ENCODE peak calls at places on chromosomes 1 and 21, in eight cellular contexts. One of them, this sample, is unnamed.

GRCh38 chr1:199995096-199995685 is 32.3 kb upstream of the NR5A2 start:
- DNase-seq in uterus: no peak
- DNase-seq in esophagus squamous epithelium: no peak
- DNase-seq in NB4: no peak
- DNase-seq in left ventricle myocardium inferior: no peak
- DNase-seq in neural progenitor cell: no peak
- DNase-seq in AG09309: no peak
- DNase-seq in GM12865: no peak
- DNase-seq in this sample: no peak

GRCh38 chr1:220825819-220826551 is 39.3 kb downstream of the MTARC1 start:
- DNase-seq in esophagus squamous epithelium: no peak
- DNase-seq in NB4: peak
- DNase-seq in left ventricle myocardium inferior: no peak
- DNase-seq in neural progenitor cell: no peak
- DNase-seq in GM12865: no peak
- DNase-seq in uterus: no peak
- DNase-seq in AG09309: peak
- DNase-seq in this sample: no peak

GRCh38 chr1:10001016-10001665 is 4.1 kb downstream of the RBP7 start:
- DNase-seq in GM12865: no peak
- DNase-seq in AG09309: no peak
- DNase-seq in NB4: no peak
- DNase-seq in neural progenitor cell: no peak
- DNase-seq in uterus: no peak
- DNase-seq in left ventricle myocardium inferior: no peak
- DNase-seq in esophagus squamous epithelium: no peak
- DNase-seq in this sample: no peak

GRCh38 chr21:45598666-45599065 is 44.9 kb upstream of the PCBP3 start:
- DNase-seq in uterus: no peak
- DNase-seq in left ventricle myocardium inferior: no peak
- DNase-seq in GM12865: no peak
- DNase-seq in AG09309: no peak
- DNase-seq in NB4: no peak
- DNase-seq in neural progenitor cell: no peak
- DNase-seq in esophagus squamous epithelium: no peak
- DNase-seq in this sample: no peak

GRCh38 chr1:44500181-44501021 is 95.3 kb downstream of the RNF220 start:
- DNase-seq in GM12865: no peak
- DNase-seq in AG09309: no peak
- DNase-seq in left ventricle myocardium inferior: no peak
- DNase-seq in NB4: no peak
- DNase-seq in esophagus squamous epithelium: no peak
- DNase-seq in uterus: no peak
- DNase-seq in neural progenitor cell: peak
- DNase-seq in this sample: no peak

GRCh38 chr1:156748670-156749428 is 2.6 kb downstream of the HDGF start:
- DNase-seq in AG09309: no peak
- DNase-seq in esophagus squamous epithelium: no peak
- DNase-seq in uterus: peak
- DNase-seq in left ventricle myocardium inferior: peak
- DNase-seq in neural progenitor cell: no peak
- DNase-seq in GM12865: peak
- DNase-seq in NB4: peak
- DNase-seq in this sample: peak

GRCh38 chr1:54813479-54814147 is 12.5 kb upstream of the TTC22 start:
- DNase-seq in NB4: no peak
- DNase-seq in neural progenitor cell: peak
- DNase-seq in AG09309: no peak
- DNase-seq in uterus: no peak
- DNase-seq in esophagus squamous epithelium: no peak
- DNase-seq in GM12865: peak
- DNase-seq in left ventricle myocardium inferior: no peak
- DNase-seq in this sample: no peak

GRCh38 chr1:184075040-184076029 is 23.8 kb downstream of the TSEN15 start:
- DNase-seq in uterus: peak
- DNase-seq in GM12865: peak
- DNase-seq in left ventricle myocardium inferior: no peak
- DNase-seq in neural progenitor cell: peak
- DNase-seq in AG09309: peak
- DNase-seq in esophagus squamous epithelium: no peak
- DNase-seq in NB4: peak
- DNase-seq in this sample: peak

GRCh38 chr1:181737056-181737455 is 253.7 kb downstream of the CACNA1E start:
- DNase-seq in AG09309: no peak
- DNase-seq in esophagus squamous epithelium: no peak
- DNase-seq in GM12865: no peak
- DNase-seq in uterus: no peak
- DNase-seq in neural progenitor cell: peak
- DNase-seq in left ventricle myocardium inferior: no peak
- DNase-seq in NB4: no peak
- DNase-seq in this sample: peak
- TF ChIP-seq CTCF in AG09309: no peak
- TF ChIP-seq CTCF in esophagus squamous epithelium: peak
- TF ChIP-seq CTCF in GM12865: no peak
- TF ChIP-seq CTCF in uterus: no peak
- TF ChIP-seq CTCF in neural progenitor cell: peak
- TF ChIP-seq CTCF in left ventricle myocardium inferior: peak
- TF ChIP-seq CTCF in NB4: no peak
- TF ChIP-seq CTCF in this sample: no peak

GRCh38 chr1:86640161-86640560 is 64.2 kb upstream of the SH3GLB1 start:
- DNase-seq in GM12865: no peak
- DNase-seq in left ventricle myocardium inferior: no peak
- DNase-seq in uterus: no peak
- DNase-seq in esophagus squamous epithelium: no peak
- DNase-seq in NB4: no peak
- DNase-seq in neural progenitor cell: no peak
- DNase-seq in AG09309: no peak
- DNase-seq in this sample: peak
- H3K4me3 ChIP-seq in GM12865: no peak
- H3K4me3 ChIP-seq in left ventricle myocardium inferior: no peak
- H3K4me3 ChIP-seq in uterus: no peak
- H3K4me3 ChIP-seq in esophagus squamous epithelium: no peak
- H3K4me3 ChIP-seq in NB4: no peak
- H3K4me3 ChIP-seq in neural progenitor cell: no peak
- H3K4me3 ChIP-seq in AG09309: no peak
- H3K4me3 ChIP-seq in this sample: no peak

GRCh38 chr21:43190544-43191340 is 21.9 kb downstream of the CRYAA start:
- DNase-seq in esophagus squamous epithelium: no peak
- DNase-seq in uterus: no peak
- DNase-seq in neural progenitor cell: no peak
- DNase-seq in left ventricle myocardium inferior: no peak
- DNase-seq in NB4: no peak
- DNase-seq in GM12865: no peak
- DNase-seq in AG09309: no peak
- DNase-seq in this sample: no peak
- TF ChIP-seq CTCF in esophagus squamous epithelium: no peak
- TF ChIP-seq CTCF in uterus: no peak
- TF ChIP-seq CTCF in neural progenitor cell: no peak
- TF ChIP-seq CTCF in left ventricle myocardium inferior: no peak
- TF ChIP-seq CTCF in NB4: no peak
- TF ChIP-seq CTCF in GM12865: no peak
- TF ChIP-seq CTCF in AG09309: no peak
- TF ChIP-seq CTCF in this sample: no peak

GRCh38 chr1:198678301-198678836 is 39.5 kb downstream of the PTPRC start:
- DNase-seq in neural progenitor cell: peak
- DNase-seq in left ventricle myocardium inferior: no peak
- DNase-seq in GM12865: peak
- DNase-seq in NB4: no peak
- DNase-seq in esophagus squamous epithelium: no peak
- DNase-seq in AG09309: no peak
- DNase-seq in uterus: no peak
- DNase-seq in this sample: no peak

GRCh38 chr1:198677027-198677426 is 38.2 kb downstream of the PTPRC start:
- DNase-seq in neural progenitor cell: no peak
- DNase-seq in AG09309: no peak
- DNase-seq in NB4: no peak
- DNase-seq in GM12865: no peak
- DNase-seq in uterus: no peak
- DNase-seq in left ventricle myocardium inferior: no peak
- DNase-seq in esophagus squamous epithelium: no peak
- DNase-seq in this sample: no peak

GRCh38 chr1:198674009-198674408 is 35.2 kb downstream of the PTPRC start:
- DNase-seq in GM12865: no peak
- DNase-seq in uterus: no peak
- DNase-seq in NB4: no peak
- DNase-seq in AG09309: no peak
- DNase-seq in esophagus squamous epithelium: no peak
- DNase-seq in left ventricle myocardium inferior: no peak
- DNase-seq in neural progenitor cell: no peak
- DNase-seq in this sample: no peak

GRCh38 chr1:198678901-198679329 is 40.1 kb downstream of the PTPRC start:
- DNase-seq in left ventricle myocardium inferior: no peak
- DNase-seq in uterus: no peak
- DNase-seq in esophagus squamous epithelium: no peak
- DNase-seq in GM12865: peak
- DNase-seq in NB4: no peak
- DNase-seq in neural progenitor cell: no peak
- DNase-seq in AG09309: no peak
- DNase-seq in this sample: no peak

DNA sequence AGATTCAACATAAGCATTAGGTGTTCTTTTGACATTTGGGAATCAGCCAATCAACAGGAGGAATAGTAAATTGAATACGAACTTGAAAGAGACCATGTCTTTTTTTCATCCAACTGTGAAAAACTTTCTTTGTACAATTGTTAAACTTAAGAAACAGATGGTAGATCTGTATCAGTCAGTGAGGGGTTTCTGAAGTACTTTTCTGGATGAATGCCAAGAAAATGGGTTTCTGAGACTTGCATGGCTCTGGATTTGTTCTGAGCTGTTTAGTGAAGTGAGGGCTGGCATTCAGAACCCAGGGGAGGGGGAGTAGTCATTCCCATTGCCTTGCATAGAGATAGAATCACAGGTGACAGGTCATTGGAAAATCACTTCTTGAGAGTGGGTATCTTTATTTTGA is 37.4 kb downstream of the PTPRC start:
- DNase-seq in left ventricle myocardium inferior: no peak
- DNase-seq in NB4: no peak
- DNase-seq in neural progenitor cell: no peak
- DNase-seq in uterus: no peak
- DNase-seq in GM12865: no peak
- DNase-seq in AG09309: no peak
- DNase-seq in esophagus squamous epithelium: no peak
- DNase-seq in this sample: no peak
- H3K4me3 ChIP-seq in left ventricle myocardium inferior: no peak
- H3K4me3 ChIP-seq in NB4: no peak
- H3K4me3 ChIP-seq in neural progenitor cell: no peak
- H3K4me3 ChIP-seq in uterus: no peak
- H3K4me3 ChIP-seq in GM12865: no peak
- H3K4me3 ChIP-seq in AG09309: no peak
- H3K4me3 ChIP-seq in esophagus squamous epithelium: no peak
- H3K4me3 ChIP-seq in this sample: no peak

GRCh38 chr1:4652631-4653327 is 1.6 kb upstream of the AJAP1 start:
- DNase-seq in neural progenitor cell: peak
- DNase-seq in esophagus squamous epithelium: no peak
- DNase-seq in uterus: no peak
- DNase-seq in NB4: peak
- DNase-seq in AG09309: no peak
- DNase-seq in GM12865: peak
- DNase-seq in left ventricle myocardium inferior: peak
- DNase-seq in this sample: no peak
- TF ChIP-seq CTCF in neural progenitor cell: peak
- TF ChIP-seq CTCF in esophagus squamous epithelium: peak
- TF ChIP-seq CTCF in uterus: peak
- TF ChIP-seq CTCF in NB4: peak
- TF ChIP-seq CTCF in AG09309: peak
- TF ChIP-seq CTCF in GM12865: peak
- TF ChIP-seq CTCF in left ventricle myocardium inferior: peak
- TF ChIP-seq CTCF in this sample: peak

GRCh38 chr1:97538113-97538512 is 382.7 kb downstream of the DPYD start:
- DNase-seq in GM12865: peak
- DNase-seq in left ventricle myocardium inferior: no peak
- DNase-seq in NB4: no peak
- DNase-seq in esophagus squamous epithelium: no peak
- DNase-seq in neural progenitor cell: no peak
- DNase-seq in uterus: no peak
- DNase-seq in AG09309: no peak
- DNase-seq in this sample: no peak

GRCh38 chr1:97545446-97545845 is 375.4 kb downstream of the DPYD start:
- DNase-seq in AG09309: no peak
- DNase-seq in GM12865: no peak
- DNase-seq in NB4: no peak
- DNase-seq in esophagus squamous epithelium: no peak
- DNase-seq in neural progenitor cell: no peak
- DNase-seq in left ventricle myocardium inferior: no peak
- DNase-seq in uterus: no peak
- DNase-seq in this sample: no peak

DNA sequence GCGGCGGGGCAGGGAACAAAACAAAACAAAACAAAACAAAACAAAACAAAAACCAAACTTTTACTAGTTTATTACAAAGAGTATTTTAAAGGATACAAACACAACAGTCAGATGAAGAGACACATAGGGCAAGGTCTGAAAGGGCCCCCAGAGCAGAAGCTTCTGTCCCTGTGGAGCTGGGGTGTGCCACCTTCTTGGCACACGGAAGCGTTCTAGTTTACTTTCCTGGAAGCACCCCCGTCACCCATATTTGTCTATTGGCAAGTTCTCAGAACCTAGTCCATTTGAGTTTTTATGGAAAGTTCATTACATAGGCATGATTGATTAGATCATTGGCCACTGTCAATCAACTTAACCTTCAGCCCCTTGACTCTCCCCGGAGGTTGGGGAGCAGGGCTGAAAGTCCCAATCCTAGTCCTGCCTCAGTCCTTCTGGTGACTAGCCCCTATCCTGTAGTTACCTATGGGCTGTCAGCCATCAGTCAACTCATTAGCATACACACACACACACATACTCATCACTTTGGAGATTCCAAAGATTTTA is 380.4 kb downstream of the DPYD start:
- DNase-seq in uterus: no peak
- DNase-seq in NB4: no peak
- DNase-seq in GM12865: no peak
- DNase-seq in left ventricle myocardium inferior: no peak
- DNase-seq in neural progenitor cell: no peak
- DNase-seq in AG09309: no peak
- DNase-seq in esophagus squamous epithelium: no peak
- DNase-seq in this sample: no peak
- H3K4me3 ChIP-seq in uterus: no peak
- H3K4me3 ChIP-seq in NB4: no peak
- H3K4me3 ChIP-seq in GM12865: no peak
- H3K4me3 ChIP-seq in left ventricle myocardium inferior: no peak
- H3K4me3 ChIP-seq in neural progenitor cell: no peak
- H3K4me3 ChIP-seq in AG09309: no peak
- H3K4me3 ChIP-seq in esophagus squamous epithelium: no peak
- H3K4me3 ChIP-seq in this sample: no peak